ENCODE peak calls at places on chromosomes 16 and 17, in nine cellular contexts. J is ovary; A is heart left ventricle; L is CD4-positive, alpha-beta memory T cell; N is pancreas; V is stomach; R is prostate gland; D is CD8-positive, alpha-beta memory T cell; P is upper lobe of left lung. M is an unnamed sample.

GRCh38 chr17:59329558-59330313 is 1.7 kb upstream of the YPEL2 start:
- DNase-seq in J (peak; percentile 57), A (peak; percentile 68), L (peak; percentile 59), N (peak; percentile 64), V (peak; percentile 66), R (peak; percentile 40), D (peak; percentile 63), P (peak; percentile 72), M (peak; percentile 13)

GRCh38 chr16:28304214-28304613 is 11.9 kb downstream of the SBK1 start:
- DNase-seq in J (peak; percentile 17), A (peak; percentile 64), L (no peak), N (no peak), V (peak; percentile 33), R (no peak), D (no peak), P (no peak), M (no peak)

GRCh38 chr16:4101421-4102275 is 14.6 kb downstream of the ADCY9 start:
- DNase-seq in J (no peak), A (peak; percentile 60), L (no peak), N (peak; percentile 44), V (peak; percentile 44), R (no peak), D (no peak), P (no peak), M (no peak)

GRCh38 chr16:29727452-29727851 is 18.3 kb downstream of the C16orf54 start:
- DNase-seq in J (no peak), A (no peak), L (no peak), N (no peak), V (no peak), R (no peak), D (no peak), P (no peak), M (no peak)

GRCh38 chr17:52155301-52155700 is 3.2 kb downstream of the CA10 start:
- DNase-seq in J (no peak), A (no peak), L (no peak), N (no peak), V (no peak), R (no peak), D (no peak), P (no peak), M (no peak)

GRCh38 chr16:19084139-19084538 is 16.7 kb downstream of the COQ7 start:
- DNase-seq in J (no peak), A (no peak), L (no peak), N (no peak), V (no peak), R (no peak), D (no peak), P (no peak), M (no peak)

GRCh38 chr17:6669479-6670212 is 18.1 kb downstream of the C17orf100 start:
- DNase-seq in J (no peak), A (no peak), L (no peak), N (no peak), V (no peak), R (no peak), D (no peak), P (no peak), M (no peak)

GRCh38 chr16:69171325-69172095 is 15.5 kb upstream of the SNTB2 start:
- DNase-seq in J (no peak), A (no peak), L (no peak), N (no peak), V (no peak), R (no peak), D (no peak), P (no peak), M (no peak)

GRCh38 chr16:491225-491919 is 36.1 kb upstream of the CAPN15 start:
- DNase-seq in J (no peak), A (no peak), L (no peak), N (no peak), V (no peak), R (no peak), D (no peak), P (no peak), M (no peak)
- H3K27ac ChIP-seq in J (no peak overlapping the region), A (no peak overlapping the region), L (no peak overlapping the region), N (no peak overlapping the region), V (no peak overlapping the region), R (no peak overlapping the region), D (no peak overlapping the region), P (no peak overlapping the region), M (no peak overlapping the region)

GRCh38 chr17:17079336-17079735 is 37.1 kb downstream of the MPRIP start:
- DNase-seq in J (no peak), A (no peak), L (no peak), N (no peak), V (no peak), R (no peak), D (no peak), P (no peak), M (no peak)
- H3K4me1 ChIP-seq in J (peaks cover 34% of the 10 kb centered on the region), A (peaks cover 55% of the 10 kb centered on the region), L (peaks cover 17% of the 10 kb centered on the region), N (peaks cover 33% of the 10 kb centered on the region), V (peaks cover 83% of the 10 kb centered on the region), R (peaks cover 3% of the 10 kb centered on the region), D (peaks cover 6% of the 10 kb centered on the region), P (peaks cover 48% of the 10 kb centered on the region), M (no peaks in the 10 kb centered on the region)

DNA sequence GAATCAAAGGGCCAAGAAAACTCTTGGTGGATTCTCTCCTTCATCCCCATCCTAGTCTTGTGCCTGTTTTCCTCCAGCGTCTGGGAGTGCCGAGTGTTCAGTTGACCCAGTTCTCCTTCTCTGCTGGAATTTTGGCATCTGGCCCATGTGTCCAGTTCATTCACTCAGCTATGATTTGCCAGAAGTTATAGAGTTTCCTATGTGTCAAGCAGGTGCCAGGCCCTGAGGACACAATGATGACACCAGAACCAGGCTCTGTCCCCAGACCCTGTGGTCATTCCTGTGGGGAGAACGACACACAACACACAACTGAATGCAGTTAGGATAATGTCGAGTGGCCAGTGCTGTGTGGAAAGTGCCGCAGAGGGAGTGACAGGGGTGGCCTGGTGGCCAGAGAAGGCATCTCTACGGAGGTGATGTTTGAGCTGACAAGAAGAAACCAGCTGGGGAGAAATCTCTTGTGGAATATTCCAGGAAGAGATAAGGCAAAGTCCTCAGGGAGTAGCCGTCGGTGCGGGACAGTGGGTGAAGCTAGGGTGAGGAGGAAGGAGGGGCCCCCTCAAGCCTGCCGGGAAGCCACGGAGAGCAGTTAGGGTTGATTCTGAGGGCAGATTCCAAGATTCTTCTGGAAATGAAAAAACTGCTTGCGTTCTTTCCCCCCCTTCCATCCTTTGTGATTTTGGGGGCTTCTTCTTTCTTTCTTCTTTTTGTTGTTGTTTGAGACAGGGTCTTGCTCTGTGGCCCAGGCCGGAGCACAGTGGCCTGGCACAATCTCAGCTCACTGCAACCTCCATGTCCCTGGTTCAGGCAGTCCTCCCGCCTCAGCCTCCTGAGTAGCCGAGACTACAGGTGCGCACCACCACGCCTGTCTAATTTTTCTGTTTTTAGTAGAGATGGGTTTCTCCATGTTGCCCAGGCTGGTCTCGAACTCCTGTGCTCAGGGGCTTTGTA is 35.8 kb upstream of the IL34 start:
- DNase-seq in J (no peak), A (peak; percentile 43), L (no peak), N (no peak), V (no peak), R (no peak), D (no peak), P (peak; percentile 44), M (no peak)
- H3K27ac ChIP-seq in J (no peak overlapping the region), A (no peak overlapping the region), L (no peak overlapping the region), N (no peak overlapping the region), V (no peak overlapping the region), R (no peak overlapping the region), D (no peak overlapping the region), P (no peak overlapping the region), M (no peak overlapping the region)

GRCh38 chr17:83103200-83103937 is 24.0 kb downstream of the METRNL start:
- DNase-seq in J (no peak), A (no peak), L (no peak), N (no peak), V (peak; percentile 83), R (peak; percentile 40), D (no peak), P (peak; percentile 87), M (no peak)
- H3K4me1 ChIP-seq in J (peaks cover 21% of the 10 kb centered on the region), A (peaks cover 30% of the 10 kb centered on the region), L (peaks cover 6% of the 10 kb centered on the region), N (peaks cover 19% of the 10 kb centered on the region), V (peaks cover 57% of the 10 kb centered on the region), R (peaks cover 8% of the 10 kb centered on the region), D (peaks cover 5% of the 10 kb centered on the region), P (peaks cover 27% of the 10 kb centered on the region), M (peaks cover 11% of the 10 kb centered on the region)

DNA sequence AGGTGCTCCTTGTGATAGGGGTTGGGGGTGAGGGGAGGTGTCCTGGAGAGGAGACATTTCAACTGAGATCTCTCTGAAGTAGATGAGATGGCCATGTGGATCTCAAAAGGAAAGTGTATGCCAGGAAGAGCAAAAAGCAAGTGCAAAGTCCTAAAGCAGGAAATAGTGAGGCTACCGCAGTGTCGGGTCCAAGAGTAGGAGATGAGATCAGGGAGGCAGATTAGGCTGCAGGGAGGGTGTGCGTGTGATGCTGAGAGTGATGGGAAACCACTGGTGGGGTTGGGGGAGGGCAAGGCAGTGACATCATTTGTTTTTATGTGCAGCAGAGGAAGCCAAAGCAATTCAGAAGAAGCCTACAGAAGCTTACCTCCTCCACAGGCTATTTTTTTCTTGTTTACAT is 28.5 kb downstream of the CDH13 start:
- DNase-seq in J (no peak), A (peak; percentile 48), L (peak; percentile 83), N (no peak), V (peak; percentile 36), R (no peak), D (peak; percentile 56), P (peak; percentile 30), M (peak; percentile 78)
- H3K27ac ChIP-seq in J (no peak overlapping the region), A (peak overlapping the region; percentile 52), L (peak overlapping the region; percentile 80), N (no peak overlapping the region), V (no peak overlapping the region), R (no peak overlapping the region), D (peak overlapping the region; percentile 64), P (no peak overlapping the region), M (peak overlapping the region; percentile 76)

M was measured in effector memory CD4-positive, alpha-beta T cell.